ENCODE peak calls at places on chromosomes 4 and X, in four cellular contexts. One of them, this sample, is unnamed.

GRCh38 chr4:141352328-141352727 is 131.6 kb downstream of the ZNF330 start:
- DNase-seq in colonic mucosa: no peak
- DNase-seq in endodermal cell: no peak
- DNase-seq in coronary artery: no peak
- DNase-seq in this sample: no peak

GRCh38 chr4:47704693-47705325 is 133.1 kb downstream of the CORIN start:
- DNase-seq in coronary artery: no peak
- DNase-seq in endodermal cell: peak; percentile 87
- DNase-seq in colonic mucosa: no peak
- DNase-seq in this sample: peak; percentile 36

GRCh38 chr4:80322716-80323115 is 12.8 kb upstream of the CFAP299 start:
- DNase-seq in endodermal cell: peak; percentile 48
- DNase-seq in coronary artery: no peak
- DNase-seq in colonic mucosa: no peak
- DNase-seq in this sample: no peak

GRCh38 chr4:186227744-186228513 is 622 bp downstream of the KLKB1 start:
- DNase-seq in colonic mucosa: no peak
- DNase-seq in coronary artery: no peak
- DNase-seq in endodermal cell: no peak
- DNase-seq in this sample: no peak

GRCh38 chrX:26071618-26072017 is 66.5 kb upstream of the MAGEB18 start:
- DNase-seq in colonic mucosa: no peak
- DNase-seq in coronary artery: no peak
- DNase-seq in endodermal cell: no peak
- DNase-seq in this sample: no peak

GRCh38 chr4:165489786-165490185 is 111.0 kb downstream of the CPE start:
- DNase-seq in endodermal cell: no peak
- DNase-seq in coronary artery: no peak
- DNase-seq in colonic mucosa: no peak
- DNase-seq in this sample: no peak

GRCh38 chr4:88005086-88005485 is 2.3 kb upstream of the PKD2 start:
- DNase-seq in endodermal cell: no peak
- DNase-seq in coronary artery: no peak
- DNase-seq in colonic mucosa: no peak
- DNase-seq in this sample: no peak

GRCh38 chr4:21413807-21414370 is 534.7 kb downstream of the KCNIP4 start:
- DNase-seq in endodermal cell: no peak
- DNase-seq in coronary artery: no peak
- DNase-seq in colonic mucosa: no peak
- DNase-seq in this sample: no peak

GRCh38 chr4:89838005-89838404 is 1.0 kb upstream of the SNCA start:
- DNase-seq in endodermal cell: peak; percentile 66
- DNase-seq in colonic mucosa: no peak
- DNase-seq in coronary artery: no peak
- DNase-seq in this sample: peak; percentile 4

GRCh38 chr4:16126714-16127113 is 42.9 kb upstream of the PROM1 start:
- DNase-seq in colonic mucosa: no peak
- DNase-seq in coronary artery: no peak
- DNase-seq in endodermal cell: no peak
- DNase-seq in this sample: no peak

GRCh38 chr4:106301393-106302084 is 14.5 kb downstream of the TBCK start:
- DNase-seq in endodermal cell: no peak
- DNase-seq in coronary artery: no peak
- DNase-seq in colonic mucosa: no peak
- DNase-seq in this sample: no peak

GRCh38 chr4:69881173-69881773 is 21.3 kb upstream of the SULT1E1 start:
- DNase-seq in endodermal cell: no peak
- DNase-seq in coronary artery: no peak
- DNase-seq in colonic mucosa: peak; percentile 31
- DNase-seq in this sample: no peak

GRCh38 chr4:133484287-133484686 is 335.2 kb downstream of the PCDH10 start:
- DNase-seq in colonic mucosa: no peak
- DNase-seq in endodermal cell: no peak
- DNase-seq in coronary artery: no peak
- DNase-seq in this sample: no peak

GRCh38 chr4:133483600-133484246 is 334.6 kb downstream of the PCDH10 start:
- DNase-seq in colonic mucosa: no peak
- DNase-seq in coronary artery: no peak
- DNase-seq in endodermal cell: peak; percentile 51
- DNase-seq in this sample: no peak
- TF ChIP-seq CTCF in colonic mucosa: no peak
- TF ChIP-seq CTCF in coronary artery: no peak
- TF ChIP-seq CTCF in endodermal cell: peak; percentile 82
- TF ChIP-seq CTCF in this sample: peak; percentile 64

GRCh38 chr4:181756451-181756850 is 486.8 kb upstream of the TENM3 start:
- DNase-seq in colonic mucosa: no peak
- DNase-seq in coronary artery: no peak
- DNase-seq in endodermal cell: no peak
- DNase-seq in this sample: no peak

GRCh38 chr4:181752516-181752915 is 490.7 kb upstream of the TENM3 start:
- DNase-seq in endodermal cell: no peak
- DNase-seq in colonic mucosa: no peak
- DNase-seq in coronary artery: no peak
- DNase-seq in this sample: no peak

GRCh38 chr4:181757921-181758320 is 485.3 kb upstream of the TENM3 start:
- DNase-seq in colonic mucosa: no peak
- DNase-seq in coronary artery: no peak
- DNase-seq in endodermal cell: no peak
- DNase-seq in this sample: no peak

GRCh38 chr4:181753189-181753588 is 490.0 kb upstream of the TENM3 start:
- DNase-seq in colonic mucosa: no peak
- DNase-seq in coronary artery: no peak
- DNase-seq in endodermal cell: no peak
- DNase-seq in this sample: no peak
- TF ChIP-seq CTCF in colonic mucosa: no peak
- TF ChIP-seq CTCF in coronary artery: no peak
- TF ChIP-seq CTCF in endodermal cell: no peak
- TF ChIP-seq CTCF in this sample: no peak

DNA sequence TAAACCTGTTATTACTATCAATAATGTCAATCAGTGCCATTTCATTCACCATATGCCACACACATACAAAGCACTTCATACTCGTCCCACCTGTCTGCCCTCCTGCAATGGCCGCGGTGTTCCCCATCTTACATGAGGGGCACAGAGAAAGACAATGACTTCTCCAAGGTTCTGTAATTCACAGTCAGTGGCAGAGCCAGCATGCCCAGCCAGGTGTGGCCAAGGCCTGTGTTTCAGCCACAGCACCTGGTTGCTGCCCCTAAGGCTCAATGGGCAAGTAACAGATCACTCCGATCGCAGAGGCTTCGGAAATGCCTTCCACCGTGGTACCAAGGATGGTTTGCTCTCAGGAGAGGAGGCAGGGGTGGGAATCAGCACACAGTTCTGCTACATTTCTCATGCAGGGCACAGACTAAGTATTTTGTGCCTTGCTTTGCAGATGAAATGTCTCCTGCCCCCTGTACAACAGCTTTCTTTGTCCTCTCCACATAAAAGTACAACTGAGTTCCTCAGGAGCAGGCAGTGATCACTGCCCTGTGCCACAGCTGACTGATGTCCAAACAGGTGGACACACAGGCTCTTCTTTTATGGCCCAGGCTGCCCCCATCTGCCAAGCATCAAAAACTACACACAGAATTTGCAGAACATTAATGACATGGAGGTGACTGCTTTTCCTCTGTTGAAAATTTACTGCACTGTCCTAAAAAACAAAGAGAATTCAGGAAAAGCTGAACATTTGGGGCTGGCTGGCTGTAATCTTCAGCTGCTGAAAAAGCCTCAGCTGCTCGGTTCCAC is 10.8 kb downstream of the AFAP1 start:
- DNase-seq in endodermal cell: no peak
- DNase-seq in coronary artery: no peak
- DNase-seq in colonic mucosa: no peak
- DNase-seq in this sample: no peak
- TF ChIP-seq CTCF in endodermal cell: peak; percentile 37
- TF ChIP-seq CTCF in coronary artery: no peak
- TF ChIP-seq CTCF in colonic mucosa: no peak
- TF ChIP-seq CTCF in this sample: peak; percentile 42

GRCh38 chrX:151806967-151807540 is 72.5 kb downstream of the CNGA2 start:
- DNase-seq in coronary artery: no peak
- DNase-seq in colonic mucosa: no peak
- DNase-seq in endodermal cell: no peak
- DNase-seq in this sample: no peak

GRCh38 chrX:151796576-151796975 is 62.0 kb downstream of the CNGA2 start:
- DNase-seq in endodermal cell: no peak
- DNase-seq in coronary artery: no peak
- DNase-seq in colonic mucosa: no peak
- DNase-seq in this sample: no peak

GRCh38 chrX:151801980-151802379 is 67.4 kb downstream of the CNGA2 start:
- DNase-seq in endodermal cell: no peak
- DNase-seq in colonic mucosa: no peak
- DNase-seq in coronary artery: no peak
- DNase-seq in this sample: no peak
- TF ChIP-seq CTCF in endodermal cell: peak; percentile 40
- TF ChIP-seq CTCF in colonic mucosa: no peak
- TF ChIP-seq CTCF in coronary artery: no peak
- TF ChIP-seq CTCF in this sample: no peak

DNA sequence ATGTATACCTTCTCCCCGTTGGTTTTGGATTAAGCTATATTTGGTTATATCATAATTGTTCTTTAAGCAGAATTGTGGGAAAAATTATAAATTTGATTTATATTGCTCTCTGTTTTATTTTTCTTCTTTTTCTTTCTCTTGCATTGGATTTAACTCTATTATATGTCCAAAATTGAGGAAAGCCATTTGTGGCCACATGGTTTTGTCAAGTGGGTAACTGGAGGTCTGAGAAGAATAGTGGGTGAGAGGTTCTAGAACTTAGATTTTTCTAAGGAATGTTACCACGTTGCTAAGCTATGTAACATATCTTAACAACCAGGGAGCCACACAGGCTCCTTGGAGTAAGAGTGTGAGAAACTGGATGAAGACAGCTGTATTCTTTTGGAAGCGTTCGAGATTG is at the start of gene C4orf17:
- DNase-seq in coronary artery: no peak
- DNase-seq in endodermal cell: no peak
- DNase-seq in colonic mucosa: no peak
- DNase-seq in this sample: no peak
- TF ChIP-seq CTCF in coronary artery: no peak
- TF ChIP-seq CTCF in endodermal cell: no peak
- TF ChIP-seq CTCF in colonic mucosa: no peak
- TF ChIP-seq CTCF in this sample: no peak

DNA sequence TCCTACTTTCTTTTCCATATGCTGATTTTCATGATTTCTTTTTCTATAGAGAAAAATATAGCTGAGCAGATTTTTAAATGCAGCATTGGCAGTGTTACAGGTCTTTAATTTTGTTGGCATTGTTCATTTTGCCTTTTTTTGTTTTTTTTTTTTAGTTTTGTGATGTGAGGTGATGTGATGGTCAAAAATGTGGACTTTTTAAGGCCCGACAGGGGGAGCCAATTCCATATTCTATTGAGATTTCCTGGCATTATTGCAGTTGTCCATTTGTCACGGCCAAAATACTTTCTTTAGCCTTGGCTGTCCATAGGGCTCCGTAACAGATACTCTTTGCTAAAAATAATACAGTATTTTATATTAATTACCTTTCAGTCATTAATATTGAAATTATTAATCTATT is 47.8 kb downstream of the SLIT2 start:
- DNase-seq in endodermal cell: no peak
- DNase-seq in coronary artery: no peak
- DNase-seq in colonic mucosa: no peak
- DNase-seq in this sample: no peak
- TF ChIP-seq CTCF in endodermal cell: peak; percentile 79
- TF ChIP-seq CTCF in coronary artery: no peak
- TF ChIP-seq CTCF in colonic mucosa: no peak
- TF ChIP-seq CTCF in this sample: peak; percentile 59

DNA sequence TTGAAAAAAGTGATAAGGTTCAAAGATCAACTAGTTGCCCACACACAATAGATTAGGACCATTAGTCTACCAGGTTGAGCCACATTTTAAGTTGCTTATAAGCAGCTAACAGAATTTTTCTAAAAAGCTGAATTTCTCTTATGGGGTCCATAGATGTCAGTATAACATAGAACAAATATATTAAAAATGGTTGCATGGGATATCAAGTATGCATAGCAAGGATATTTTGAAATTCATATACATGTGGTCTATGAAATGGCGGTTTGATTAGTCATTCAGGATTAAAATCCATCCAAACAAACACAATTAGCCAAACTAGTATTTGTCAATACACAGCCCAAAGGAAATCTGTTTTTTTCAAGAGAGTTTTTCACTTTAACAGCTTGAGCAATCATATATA is 33.5 kb upstream of the AMOT start:
- DNase-seq in endodermal cell: no peak
- DNase-seq in coronary artery: no peak
- DNase-seq in colonic mucosa: no peak
- DNase-seq in this sample: no peak
- TF ChIP-seq CTCF in endodermal cell: peak; percentile 44
- TF ChIP-seq CTCF in coronary artery: no peak
- TF ChIP-seq CTCF in colonic mucosa: no peak
- TF ChIP-seq CTCF in this sample: peak; percentile 53